ENCODE peak calls at places on chromosome 22, in five cellular contexts. One of them, this sample, is unnamed.

GRCh38 chr22:18970948-18971315 is 34.8 kb upstream of the PRODH start:
- DNase-seq in transverse colon: no peak
- DNase-seq in GM12891: no peak
- DNase-seq in SK-N-SH: peak
- DNase-seq in GM23338: peak
- DNase-seq in this sample: no peak

GRCh38 chr22:23229646-23230045 is 49.3 kb downstream of the BCR start:
- DNase-seq in GM23338: no peak
- DNase-seq in transverse colon: no peak
- DNase-seq in SK-N-SH: no peak
- DNase-seq in GM12891: no peak
- DNase-seq in this sample: no peak

GRCh38 chr22:36379593-36380361 is 8.0 kb downstream of the MYH9 start:
- DNase-seq in GM23338: no peak
- DNase-seq in GM12891: no peak
- DNase-seq in transverse colon: no peak
- DNase-seq in SK-N-SH: no peak
- DNase-seq in this sample: no peak

GRCh38 chr22:36453266-36453607 is 28.2 kb downstream of the TXN2 start:
- DNase-seq in SK-N-SH: no peak
- DNase-seq in GM12891: no peak
- DNase-seq in transverse colon: peak
- DNase-seq in GM23338: no peak
- DNase-seq in this sample: no peak

GRCh38 chr22:42688241-42688913 is 32.3 kb downstream of the A4GALT start:
- DNase-seq in GM23338: peak
- DNase-seq in transverse colon: peak
- DNase-seq in GM12891: no peak
- DNase-seq in SK-N-SH: peak
- DNase-seq in this sample: no peak

GRCh38 chr22:36039125-36039524 is 10.5 kb upstream of the RBFOX2 start:
- DNase-seq in GM23338: no peak
- DNase-seq in transverse colon: no peak
- DNase-seq in GM12891: no peak
- DNase-seq in SK-N-SH: no peak
- DNase-seq in this sample: no peak

GRCh38 chr22:23315341-23315917 is 135.1 kb downstream of the BCR start:
- DNase-seq in transverse colon: peak
- DNase-seq in GM12891: peak
- DNase-seq in SK-N-SH: peak
- DNase-seq in GM23338: peak
- DNase-seq in this sample: no peak

GRCh38 chr22:35961480-35961902 is 67.1 kb downstream of the RBFOX2 start:
- DNase-seq in GM12891: no peak
- DNase-seq in GM23338: peak
- DNase-seq in SK-N-SH: peak
- DNase-seq in transverse colon: no peak
- DNase-seq in this sample: no peak

GRCh38 chr22:32478994-32479393 is 4.4 kb downstream of the FBXO7 start:
- DNase-seq in GM12891: no peak
- DNase-seq in GM23338: no peak
- DNase-seq in SK-N-SH: no peak
- DNase-seq in transverse colon: no peak
- DNase-seq in this sample: no peak

GRCh38 chr22:17562906-17563870 is at the start of gene SLC25A18:
- DNase-seq in GM23338: peak
- DNase-seq in transverse colon: peak
- DNase-seq in GM12891: no peak
- DNase-seq in SK-N-SH: no peak
- DNase-seq in this sample: no peak

GRCh38 chr22:22768885-22769284 is 118.7 kb upstream of the IGLL5 start:
- DNase-seq in GM12891: no peak
- DNase-seq in GM23338: no peak
- DNase-seq in SK-N-SH: no peak
- DNase-seq in transverse colon: no peak
- DNase-seq in this sample: no peak

GRCh38 chr22:39362271-39362670 is 12.5 kb downstream of the SYNGR1 start:
- DNase-seq in GM12891: no peak
- DNase-seq in GM23338: peak
- DNase-seq in transverse colon: no peak
- DNase-seq in SK-N-SH: no peak
- DNase-seq in this sample: no peak

GRCh38 chr22:19179472-19180048 is 1.0 kb upstream of the SLC25A1 start:
- DNase-seq in GM12891: peak
- DNase-seq in SK-N-SH: peak
- DNase-seq in transverse colon: peak
- DNase-seq in GM23338: peak
- DNase-seq in this sample: peak

GRCh38 chr22:43535741-43536140 is 123.9 kb downstream of the MPPED1 start:
- DNase-seq in transverse colon: no peak
- DNase-seq in SK-N-SH: no peak
- DNase-seq in GM23338: no peak
- DNase-seq in GM12891: no peak
- DNase-seq in this sample: no peak

GRCh38 chr22:46574438-46574992 is 37.1 kb upstream of the CELSR1 start:
- DNase-seq in SK-N-SH: no peak
- DNase-seq in GM12891: no peak
- DNase-seq in GM23338: no peak
- DNase-seq in transverse colon: peak
- DNase-seq in this sample: no peak

GRCh38 chr22:41498322-41498721 is 29.4 kb downstream of the ACO2 start:
- DNase-seq in GM12891: no peak
- DNase-seq in GM23338: no peak
- DNase-seq in SK-N-SH: no peak
- DNase-seq in transverse colon: no peak
- DNase-seq in this sample: no peak

GRCh38 chr22:41092847-41093371 is 517 bp downstream of the EP300 start:
- DNase-seq in GM12891: no peak
- DNase-seq in transverse colon: peak
- DNase-seq in SK-N-SH: peak
- DNase-seq in GM23338: peak
- DNase-seq in this sample: no peak

GRCh38 chr22:11627798-11628650 is 3900.0 kb upstream of the OR11H1 start:
- DNase-seq in transverse colon: no peak
- DNase-seq in GM12891: no peak
- DNase-seq in SK-N-SH: peak
- DNase-seq in GM23338: no peak
- DNase-seq in this sample: no peak

GRCh38 chr22:42180349-42180842 is 49.8 kb upstream of the CYP2D6 start:
- DNase-seq in GM23338: no peak
- DNase-seq in transverse colon: peak
- DNase-seq in SK-N-SH: no peak
- DNase-seq in GM12891: no peak
- DNase-seq in this sample: no peak

GRCh38 chr22:26558246-26558895 is 31.6 kb downstream of the TPST2 start:
- DNase-seq in SK-N-SH: no peak
- DNase-seq in GM12891: no peak
- DNase-seq in GM23338: no peak
- DNase-seq in transverse colon: no peak
- DNase-seq in this sample: no peak

GRCh38 chr22:22351366-22351765 is 106.8 kb downstream of the VPREB1 start:
- DNase-seq in GM23338: no peak
- DNase-seq in GM12891: no peak
- DNase-seq in SK-N-SH: no peak
- DNase-seq in transverse colon: no peak
- DNase-seq in this sample: no peak

GRCh38 chr22:36569999-36570398 is 41.0 kb upstream of the EIF3D start:
- DNase-seq in transverse colon: no peak
- DNase-seq in SK-N-SH: peak
- DNase-seq in GM23338: peak
- DNase-seq in GM12891: no peak
- DNase-seq in this sample: no peak

GRCh38 chr22:33851240-33851639 is 69.0 kb downstream of the LARGE1 start:
- DNase-seq in GM12891: no peak
- DNase-seq in GM23338: no peak
- DNase-seq in transverse colon: no peak
- DNase-seq in SK-N-SH: no peak
- DNase-seq in this sample: no peak

GRCh38 chr22:33850227-33850626 is 70.0 kb downstream of the LARGE1 start:
- DNase-seq in GM23338: no peak
- DNase-seq in GM12891: no peak
- DNase-seq in transverse colon: no peak
- DNase-seq in SK-N-SH: no peak
- DNase-seq in this sample: no peak

GRCh38 chr22:33853200-33854097 is 66.8 kb downstream of the LARGE1 start:
- DNase-seq in GM23338: peak
- DNase-seq in GM12891: peak
- DNase-seq in transverse colon: peak
- DNase-seq in SK-N-SH: peak
- DNase-seq in this sample: peak

GRCh38 chr22:33850724-33851123 is 69.6 kb downstream of the LARGE1 start:
- DNase-seq in GM23338: peak
- DNase-seq in SK-N-SH: no peak
- DNase-seq in GM12891: no peak
- DNase-seq in transverse colon: no peak
- DNase-seq in this sample: no peak

GRCh38 chr22:33851985-33852384 is 68.3 kb downstream of the LARGE1 start:
- DNase-seq in SK-N-SH: no peak
- DNase-seq in GM12891: no peak
- DNase-seq in GM23338: no peak
- DNase-seq in transverse colon: no peak
- DNase-seq in this sample: no peak
- TF ChIP-seq POLR2AphosphoS5 in SK-N-SH: no peak
- TF ChIP-seq POLR2AphosphoS5 in GM12891: no peak
- TF ChIP-seq POLR2AphosphoS5 in GM23338: no peak
- TF ChIP-seq POLR2AphosphoS5 in transverse colon: no peak
- TF ChIP-seq POLR2AphosphoS5 in this sample: no peak

DNA sequence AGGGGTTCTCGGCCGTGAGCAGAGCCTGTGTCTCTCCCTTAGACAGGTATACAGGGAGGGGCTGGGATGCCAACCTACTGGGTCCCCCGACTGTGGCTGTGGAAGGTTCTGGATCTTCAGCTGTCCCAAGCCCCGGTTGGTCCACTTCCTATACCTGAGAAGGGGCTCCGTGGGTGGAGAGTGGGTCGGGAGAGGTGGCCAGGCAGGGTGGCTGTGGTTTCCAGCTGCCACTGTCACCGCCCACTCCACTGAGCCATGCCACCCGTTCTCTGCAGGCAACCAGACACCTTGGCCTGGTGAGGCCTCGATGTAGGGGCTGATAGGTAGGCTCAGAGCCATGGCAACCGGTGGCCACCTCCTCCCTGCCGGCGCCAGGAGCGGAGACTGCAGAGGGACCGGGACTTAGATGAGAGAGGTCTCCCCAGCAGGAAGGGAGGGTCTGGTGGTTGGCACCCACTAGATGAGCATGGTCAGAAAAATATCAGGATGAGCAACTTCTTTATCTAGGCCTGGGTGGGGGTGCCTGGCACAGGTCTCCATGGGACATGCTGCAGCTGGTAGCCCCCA is 53.8 kb downstream of the TRIOBP start:
- DNase-seq in SK-N-SH: no peak
- DNase-seq in GM12891: no peak
- DNase-seq in GM23338: no peak
- DNase-seq in transverse colon: no peak
- DNase-seq in this sample: no peak
- TF ChIP-seq POLR2AphosphoS5 in SK-N-SH: no peak
- TF ChIP-seq POLR2AphosphoS5 in GM12891: no peak
- TF ChIP-seq POLR2AphosphoS5 in GM23338: no peak
- TF ChIP-seq POLR2AphosphoS5 in transverse colon: no peak
- TF ChIP-seq POLR2AphosphoS5 in this sample: no peak

GRCh38 chr22:45552017-45552411 is 49.3 kb downstream of the FBLN1 start:
- DNase-seq in SK-N-SH: no peak
- DNase-seq in GM12891: no peak
- DNase-seq in GM23338: peak
- DNase-seq in transverse colon: no peak
- DNase-seq in this sample: no peak

GRCh38 chr22:45554040-45554406 is 51.3 kb downstream of the FBLN1 start:
- DNase-seq in GM23338: no peak
- DNase-seq in GM12891: no peak
- DNase-seq in transverse colon: no peak
- DNase-seq in SK-N-SH: peak
- DNase-seq in this sample: no peak

GRCh38 chr22:45553333-45554039 is 50.8 kb downstream of the FBLN1 start:
- DNase-seq in GM23338: peak
- DNase-seq in GM12891: peak
- DNase-seq in SK-N-SH: peak
- DNase-seq in transverse colon: peak
- DNase-seq in this sample: no peak

GRCh38 chr22:45551310-45552016 is 48.8 kb downstream of the FBLN1 start:
- DNase-seq in transverse colon: no peak
- DNase-seq in SK-N-SH: no peak
- DNase-seq in GM12891: no peak
- DNase-seq in GM23338: no peak
- DNase-seq in this sample: no peak

DNA sequence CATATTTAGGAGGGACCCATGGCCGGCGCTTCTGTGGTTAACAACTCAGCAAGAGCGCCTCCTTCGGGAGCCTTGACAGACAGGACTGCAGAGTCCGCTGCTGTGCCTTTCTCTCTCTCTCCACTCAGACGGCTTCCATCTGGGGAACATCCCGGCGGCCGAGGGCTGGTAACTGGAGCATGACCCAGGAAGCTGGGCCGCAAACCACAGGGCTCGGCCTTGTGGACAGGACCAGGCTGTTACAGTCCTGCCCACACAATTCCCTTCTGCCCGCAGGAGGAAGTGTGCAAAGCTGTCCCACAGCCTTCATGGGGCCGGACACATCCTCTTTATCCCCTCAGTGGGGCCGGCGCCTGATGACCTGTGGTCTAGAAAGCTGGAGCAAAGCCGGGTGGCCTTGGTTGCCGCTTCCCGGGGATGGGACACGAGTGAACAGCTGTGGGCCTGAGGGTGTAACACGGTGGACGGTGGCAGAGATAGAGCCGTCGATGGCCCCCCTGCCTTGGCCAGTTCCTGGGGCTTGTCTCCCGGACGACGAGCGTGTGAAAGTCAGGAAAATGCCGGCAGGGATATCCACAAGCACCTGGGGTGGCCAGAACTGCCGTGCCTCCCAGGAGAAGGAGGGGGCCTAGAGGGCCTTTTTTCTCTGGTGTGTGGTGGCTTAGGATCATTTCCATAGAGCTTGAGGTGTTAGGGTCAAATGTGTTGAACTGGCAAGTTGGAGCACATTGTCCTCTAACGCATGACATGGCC is 50.1 kb downstream of the FBLN1 start:
- DNase-seq in GM23338: peak
- DNase-seq in transverse colon: peak
- DNase-seq in SK-N-SH: peak
- DNase-seq in GM12891: no peak
- DNase-seq in this sample: no peak
- TF ChIP-seq POLR2AphosphoS5 in GM23338: no peak
- TF ChIP-seq POLR2AphosphoS5 in transverse colon: peak
- TF ChIP-seq POLR2AphosphoS5 in SK-N-SH: no peak
- TF ChIP-seq POLR2AphosphoS5 in GM12891: no peak
- TF ChIP-seq POLR2AphosphoS5 in this sample: no peak

DNA sequence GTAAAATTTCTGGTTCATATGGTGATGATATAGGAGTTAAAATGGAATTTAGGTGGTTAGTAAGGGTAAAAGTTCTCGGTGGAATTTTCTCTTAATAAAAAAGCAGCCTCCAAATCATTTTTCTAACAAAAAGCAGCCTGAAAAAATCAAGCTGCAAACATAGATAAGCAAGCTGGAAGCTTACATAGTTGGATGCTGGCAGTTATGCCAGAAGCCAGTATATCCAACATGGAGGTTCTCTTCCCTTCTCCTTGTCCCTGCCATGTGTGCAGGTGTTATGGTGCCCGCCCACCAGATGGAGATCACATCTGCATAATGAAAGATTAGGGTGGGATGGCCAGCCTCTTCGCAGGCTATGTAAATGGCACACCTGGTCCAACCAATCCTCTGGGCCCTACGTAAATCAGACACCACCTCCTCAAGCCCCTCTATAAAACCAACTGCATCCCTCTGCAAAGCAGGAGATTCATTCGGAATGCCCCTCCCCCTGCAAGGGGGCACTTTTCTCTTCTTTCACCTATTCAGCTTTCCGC is 22.4 kb downstream of the PIWIL3 start:
- DNase-seq in SK-N-SH: no peak
- DNase-seq in transverse colon: no peak
- DNase-seq in GM23338: peak
- DNase-seq in GM12891: no peak
- DNase-seq in this sample: no peak
- TF ChIP-seq POLR2AphosphoS5 in SK-N-SH: no peak
- TF ChIP-seq POLR2AphosphoS5 in transverse colon: no peak
- TF ChIP-seq POLR2AphosphoS5 in GM23338: no peak
- TF ChIP-seq POLR2AphosphoS5 in GM12891: no peak
- TF ChIP-seq POLR2AphosphoS5 in this sample: no peak

This sample was measured in GM12878.